ENCODE peak calls at places on chromosome 19, in seven cellular contexts. X is HCT116, A is DND-41, O is uterus, Z is Peyer's patch, E is neural progenitor cell, G is A549. R is an unnamed sample. For H3K4me1, the result is how much of the 10 kb centered on the place peaks cover.

GRCh38 chr19:1073063-1073955 is 6.3 kb downstream of the ARHGAP45 start:
- DNase-seq in X (no peak), O (no peak), E (no peak), A (no peak), Z (no peak), G (no peak), R (peak)

GRCh38 chr19:49344516-49345423 is 9.6 kb downstream of the CD37 start:
- DNase-seq in X (no peak), E (peak), Z (no peak), O (no peak), A (no peak), G (no peak), R (no peak)

GRCh38 chr19:16069813-16070365 is 6.4 kb upstream of the TPM4 start:
- DNase-seq in O (no peak), A (no peak), G (no peak), X (no peak), E (no peak), Z (no peak), R (peak)

GRCh38 chr19:50434525-50434924 is 1.8 kb downstream of the MYBPC2 start:
- DNase-seq in E (peak), A (no peak), O (no peak), G (no peak), Z (peak), X (no peak), R (no peak)

GRCh38 chr19:3367572-3368440 is 1.4 kb downstream of the NFIC start:
- DNase-seq in O (peak), X (no peak), E (no peak), Z (no peak), G (no peak), A (no peak), R (peak)

GRCh38 chr19:8684001-8684902 is 14.3 kb downstream of the ACTL9 start:
- DNase-seq in O (no peak), A (no peak), E (no peak), G (no peak), X (no peak), Z (no peak), R (no peak)

GRCh38 chr19:39166571-39167391 is 30.0 kb upstream of the NCCRP1 start:
- DNase-seq in E (peak), G (no peak), O (peak), Z (peak), X (no peak), A (no peak), R (peak)

GRCh38 chr19:15466851-15467733 is 2.7 kb upstream of the RASAL3 start:
- DNase-seq in X (no peak), A (peak), G (no peak), E (no peak), Z (peak), O (no peak), R (no peak)

GRCh38 chr19:11496391-11497163 is 9.1 kb downstream of the ZNF653 start:
- DNase-seq in Z (peak), O (peak), A (peak), E (peak), X (peak), G (peak), R (peak)

GRCh38 chr19:51546107-51546649 is 14.7 kb upstream of the SIGLEC6 start:
- DNase-seq in Z (no peak), G (no peak), X (no peak), E (no peak), A (no peak), O (no peak), R (no peak)

GRCh38 chr19:11554160-11554559 is 4.9 kb downstream of the ELOF1 start:
- DNase-seq in X (no peak), O (no peak), A (no peak), Z (peak), G (no peak), E (no peak), R (no peak)

GRCh38 chr19:11479470-11480080 is 1.3 kb downstream of the ELAVL3 start:
- DNase-seq in G (no peak), Z (no peak), O (no peak), A (no peak), X (no peak), E (peak), R (no peak)

GRCh38 chr19:33726756-33727155 is 69.9 kb upstream of the KCTD15 start:
- DNase-seq in O (no peak), Z (no peak), E (no peak), X (no peak), A (no peak), G (no peak), R (peak)

GRCh38 chr19:31548941-31549340 is 199.7 kb upstream of the TSHZ3 start:
- DNase-seq in X (no peak), O (peak), A (peak), Z (no peak), E (peak), G (no peak), R (no peak)

GRCh38 chr19:51793994-51794393 is 963 bp upstream of the FPR3 start:
- DNase-seq in G (no peak), A (no peak), E (no peak), Z (no peak), O (no peak), X (no peak), R (no peak)

GRCh38 chr19:50280074-50280473 is 49.1 kb downstream of the KCNC3 start:
- DNase-seq in G (no peak), O (no peak), X (no peak), A (no peak), E (no peak), Z (no peak), R (peak)

GRCh38 chr19:16338470-16339360 is 14.1 kb downstream of the KLF2 start:
- DNase-seq in E (no peak), A (peak), X (peak), O (no peak), G (peak), Z (peak), R (peak)

GRCh38 chr19:45469835-45470146 is 2.0 kb downstream of the FOSB start:
- DNase-seq in G (no peak), E (no peak), Z (peak), A (peak), X (no peak), O (no peak), R (no peak)

GRCh38 chr19:29831686-29832085 is 19.9 kb downstream of the CCNE1 start:
- DNase-seq in G (no peak), X (no peak), Z (no peak), A (no peak), O (no peak), E (no peak), R (no peak)

GRCh38 chr19:48861313-48861712 is 7.1 kb downstream of the PLEKHA4 start:
- DNase-seq in O (no peak), Z (no peak), G (no peak), X (no peak), E (no peak), A (no peak), R (peak)

GRCh38 chr19:16325161-16325527 is 518 bp downstream of the KLF2 start:
- DNase-seq in G (no peak), Z (peak), A (no peak), O (peak), X (no peak), E (peak), R (peak)

GRCh38 chr19:49064029-49064629 is 489 bp downstream of the NTF4 start:
- DNase-seq in O (no peak), Z (no peak), A (no peak), E (peak), G (no peak), X (no peak), R (peak)

GRCh38 chr19:50695251-50696064 is 24.1 kb downstream of the SHANK1 start:
- DNase-seq in A (peak), G (no peak), O (no peak), E (peak), X (no peak), Z (no peak), R (peak)

GRCh38 chr19:38852231-38853044 is 2.7 kb upstream of the HNRNPL start:
- DNase-seq in X (no peak), Z (peak), A (peak), E (peak), O (peak), G (peak), R (peak)

GRCh38 chr19:17180997-17181702 is 34.0 kb upstream of the USE1 start:
- DNase-seq in X (no peak), O (no peak), Z (no peak), A (no peak), E (peak), G (no peak), R (no peak)

GRCh38 chr19:48896191-48896720 is 2.3 kb downstream of the TULP2 start:
- DNase-seq in Z (peak), O (peak), X (no peak), A (peak), G (no peak), E (peak), R (peak)

GRCh38 chr19:50827476-50827875 is 3.9 kb upstream of the KLK1 start:
- DNase-seq in E (no peak), O (no peak), X (no peak), Z (no peak), G (no peak), A (no peak), R (no peak)

GRCh38 chr19:10812902-10813404 is 23.1 kb downstream of the TMED1 start:
- DNase-seq in E (no peak), X (no peak), G (peak), A (no peak), Z (no peak), O (peak), R (no peak)

GRCh38 chr19:45153339-45154063 is 7.3 kb downstream of the NKPD1 start:
- DNase-seq in O (peak), E (peak), G (no peak), A (no peak), Z (no peak), X (no peak), R (peak)

GRCh38 chr19:16896913-16897571 is 8.2 kb downstream of the F2RL3 start:
- DNase-seq in O (peak), Z (peak), E (peak), A (no peak), X (peak), G (peak), R (peak)

GRCh38 chr19:30135797-30136196 is 193.8 kb downstream of the URI1 start:
- DNase-seq in E (no peak), G (no peak), O (no peak), X (no peak), A (no peak), Z (no peak), R (no peak)

GRCh38 chr19:45900661-45901431 is 1.6 kb downstream of the MYPOP start:
- DNase-seq in O (no peak), G (no peak), E (no peak), A (no peak), X (no peak), Z (no peak), R (no peak)

GRCh38 chr19:49875801-49876421 is 1.2 kb downstream of the AKT1S1 start:
- DNase-seq in G (peak), Z (peak), A (peak), X (no peak), O (peak), E (peak), R (peak)

GRCh38 chr19:57008432-57008831 is 111.4 kb upstream of the USP29 start:
- DNase-seq in G (no peak), O (no peak), Z (no peak), A (no peak), X (no peak), E (no peak), R (no peak)

GRCh38 chr19:40175820-40176219 is 15.4 kb upstream of the MAP3K10 start:
- DNase-seq in Z (no peak), X (no peak), A (no peak), O (no peak), G (no peak), E (no peak), R (no peak)

GRCh38 chr19:14410054-14410774 is 8.9 kb downstream of the DDX39A start:
- DNase-seq in O (no peak), Z (peak), E (no peak), G (no peak), A (no peak), X (no peak), R (no peak)

GRCh38 chr19:14412436-14413071 is 6.6 kb downstream of the DDX39A start:
- DNase-seq in X (no peak), A (no peak), Z (no peak), G (no peak), E (no peak), O (no peak), R (peak)

GRCh38 chr19:14409157-14410053 is 9.7 kb downstream of the DDX39A start:
- DNase-seq in Z (no peak), A (no peak), X (no peak), E (no peak), G (no peak), O (no peak), R (peak)

GRCh38 chr19:14410775-14411134 is 8.4 kb downstream of the DDX39A start:
- DNase-seq in X (no peak), G (no peak), A (no peak), Z (no peak), O (no peak), E (no peak), R (peak)

GRCh38 chr19:14411161-14411560 is 8.0 kb downstream of the DDX39A start:
- DNase-seq in E (no peak), O (no peak), Z (no peak), A (no peak), G (no peak), X (no peak), R (no peak)
- H3K4me1 ChIP-seq in E (under half), O (under half), Z (under half), A (under half), G (under half), X (under half), R (under half)

GRCh38 chr19:2251577-2252480 is 2.7 kb downstream of the AMH start:
- DNase-seq in A (no peak), E (no peak), X (no peak), O (no peak), G (no peak), Z (no peak), R (peak)

GRCh38 chr19:2250765-2251576 is 1.8 kb downstream of the AMH start:
- DNase-seq in A (no peak), Z (no peak), O (no peak), G (no peak), E (no peak), X (no peak), R (peak)

GRCh38 chr19:2253106-2254051 is 2.8 kb downstream of the JSRP1 start:
- DNase-seq in O (no peak), Z (no peak), G (no peak), A (no peak), X (no peak), E (peak), R (no peak)

GRCh38 chr19:2254052-2254872 is 2.0 kb downstream of the JSRP1 start:
- DNase-seq in X (no peak), O (no peak), A (no peak), E (peak), G (no peak), Z (no peak), R (no peak)

GRCh38 chr19:2252481-2253105 is 3.5 kb downstream of the AMH start:
- DNase-seq in A (no peak), Z (no peak), G (no peak), O (no peak), X (no peak), E (peak), R (no peak)
- H3K4me1 ChIP-seq in A (under half), Z (under half), G (under half), O (under half), X (under half), E (under half), R (under half)

GRCh38 chr19:41409288-41409687 is 11.7 kb downstream of the BCKDHA start:
- DNase-seq in G (peak), X (peak), O (no peak), A (no peak), Z (no peak), E (no peak), R (peak)
- H3K4me1 ChIP-seq in G (under half), X (under half), O (under half), A (under half), Z (under half), E (under half), R (half or more)

GRCh38 chr19:47511128-47511517 is 3.7 kb downstream of the NAPA start:
- DNase-seq in X (no peak), Z (no peak), A (no peak), G (no peak), O (peak), E (no peak), R (no peak)

GRCh38 chr19:47512183-47512947 is 2.5 kb downstream of the NAPA start:
- DNase-seq in Z (peak), O (no peak), X (no peak), E (no peak), G (no peak), A (no peak), R (no peak)

GRCh38 chr19:47514151-47514868 is 553 bp downstream of the NAPA start:
- DNase-seq in X (no peak), E (peak), G (no peak), A (no peak), O (no peak), Z (no peak), R (peak)

GRCh38 chr19:47511681-47512080 is 3.2 kb downstream of the NAPA start:
- DNase-seq in A (no peak), Z (no peak), G (no peak), E (no peak), X (no peak), O (peak), R (no peak)

DNA sequence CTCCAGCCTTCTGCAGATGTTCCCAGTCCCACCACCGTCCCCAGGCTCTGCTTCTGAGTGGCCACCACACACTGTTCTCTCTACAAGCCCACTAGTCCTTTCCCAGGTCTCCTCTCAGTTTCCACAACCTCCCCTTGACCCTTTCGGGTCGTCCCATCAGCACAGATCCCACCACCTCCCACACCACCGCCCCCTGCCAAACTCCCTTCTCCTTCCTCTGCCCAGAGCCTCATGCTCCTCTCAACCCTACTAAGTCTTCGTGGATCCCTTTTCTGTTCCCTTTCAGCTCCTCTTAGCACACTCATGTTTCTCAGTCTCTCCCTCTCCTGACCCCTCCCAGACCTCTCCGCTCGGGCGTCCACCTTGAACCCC is 1.9 kb downstream of the NAPA start:
- DNase-seq in G (no peak), A (no peak), E (no peak), X (no peak), Z (no peak), O (no peak), R (no peak)
- H3K4me1 ChIP-seq in G (under half), A (under half), E (under half), X (under half), Z (under half), O (under half), R (half or more)

DNA sequence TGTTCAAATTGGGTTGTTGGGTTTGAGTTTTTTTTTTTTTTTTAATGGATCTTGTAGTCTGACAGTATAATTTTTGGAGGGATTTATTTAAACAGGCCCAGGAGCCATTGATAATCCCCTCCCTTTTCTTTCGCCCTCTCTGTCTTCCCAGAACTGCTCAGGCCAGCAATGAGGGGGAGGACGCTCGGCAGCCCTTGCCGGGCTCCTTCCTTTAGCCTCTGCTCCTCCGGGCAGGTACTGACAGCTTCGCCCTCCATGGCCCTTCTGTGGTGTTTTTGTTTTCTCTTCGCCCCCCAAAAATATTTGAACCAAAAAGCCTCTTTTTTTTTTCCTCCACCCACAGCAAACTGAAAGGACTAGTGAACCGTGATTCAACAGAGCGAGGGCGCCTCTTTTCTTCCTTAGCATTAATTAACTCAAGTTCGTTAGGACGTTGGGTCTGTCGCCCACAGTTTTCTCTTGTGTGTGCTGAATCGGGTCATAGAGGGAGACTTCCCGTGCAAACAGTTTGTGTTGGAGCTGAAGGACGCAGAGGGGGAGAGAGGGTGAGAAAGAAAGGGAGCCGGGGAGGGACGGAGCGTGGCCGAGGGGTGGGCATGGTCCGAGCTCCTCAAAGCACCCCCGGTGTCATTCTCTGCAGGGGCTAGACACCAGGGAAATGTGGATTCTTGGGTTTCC is 21.5 kb downstream of the NFIX start:
- DNase-seq in E (peak), O (no peak), X (no peak), Z (no peak), G (no peak), A (no peak), R (no peak)
- H3K4me1 ChIP-seq in E (under half), O (under half), X (under half), Z (under half), G (under half), A (under half), R (half or more)

R was measured in upper lobe of left lung.